ENCODE peak calls at places on chromosomes 3 and 15, in six cellular contexts. N, G, P, E, F and L are unnamed samples.

GRCh38 chr3:10192953-10193691 is 28.4 kb downstream of the IRAK2 start:
- DNase-seq in E (peak; percentile 74), P (peak; percentile 69), N (no peak), F (peak; percentile 92), G (peak; percentile 68), L (no peak)

GRCh38 chr15:29773816-29774215 is 48.5 kb downstream of the TJP1 start:
- DNase-seq in N (no peak), F (no peak), P (no peak), E (no peak), G (no peak), L (no peak)

GRCh38 chr3:170641510-170642236 is 55.8 kb upstream of the SLC7A14 start:
- DNase-seq in G (no peak), P (no peak), F (no peak), N (no peak), E (no peak), L (no peak)

GRCh38 chr3:112635674-112636073 is 5.3 kb downstream of the CCDC80 start:
- DNase-seq in F (peak; percentile 49), N (no peak), P (no peak), G (peak; percentile 90), E (no peak), L (no peak)

GRCh38 chr15:73964736-73965093 is 27.4 kb downstream of the STOML1 start:
- DNase-seq in G (peak; percentile 29), F (peak; percentile 83), P (peak; percentile 87), E (peak; percentile 90), N (peak; percentile 87), L (peak; percentile 87)

GRCh38 chr3:94162700-94163099 is 99.8 kb downstream of the NSUN3 start:
- DNase-seq in P (peak; percentile 49), G (no peak), F (no peak), N (no peak), E (no peak), L (no peak)

GRCh38 chr3:154818676-154819255 is 261.4 kb upstream of the MME start:
- DNase-seq in F (no peak), P (no peak), N (no peak), E (no peak), G (no peak), L (no peak)

GRCh38 chr3:75737831-75738493 is 47.4 kb downstream of the ZNF717 start:
- DNase-seq in F (peak; percentile 14), N (no peak), E (no peak), G (no peak), P (no peak), L (no peak)

GRCh38 chr15:32091505-32092380 is 61.4 kb downstream of the CHRNA7 start:
- DNase-seq in F (no peak), N (no peak), E (no peak), G (no peak), P (no peak), L (no peak)

DNA sequence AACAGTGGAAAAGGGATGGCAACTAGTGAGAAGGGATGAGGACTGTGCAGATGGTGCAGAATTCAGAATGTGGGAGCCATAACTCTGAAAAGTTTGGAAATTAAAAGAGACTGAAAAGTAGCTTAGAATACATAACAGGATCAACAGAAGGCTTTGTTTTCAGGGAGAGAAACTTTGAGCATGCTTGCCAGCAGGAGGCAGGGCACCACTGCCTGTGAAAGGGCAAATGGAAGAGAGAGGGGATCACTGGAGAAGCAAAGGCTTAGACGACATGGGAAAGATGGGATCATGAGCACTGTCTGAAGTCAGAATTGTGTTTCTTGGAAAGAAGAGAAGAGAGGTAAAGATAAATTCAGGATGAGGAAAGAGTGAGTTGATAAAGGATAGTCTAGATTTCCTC is 99.6 kb downstream of the ABI3BP start:
- DNase-seq in F (peak; percentile 74), N (peak; percentile 19), P (peak; percentile 66), G (no peak), E (peak; percentile 66), L (no peak)
- TF ChIP-seq CTCF in F (peak; percentile 80), N (peak; percentile 51), P (peak; percentile 75), G (peak; percentile 88), E (peak; percentile 52), L (no peak)

DNA sequence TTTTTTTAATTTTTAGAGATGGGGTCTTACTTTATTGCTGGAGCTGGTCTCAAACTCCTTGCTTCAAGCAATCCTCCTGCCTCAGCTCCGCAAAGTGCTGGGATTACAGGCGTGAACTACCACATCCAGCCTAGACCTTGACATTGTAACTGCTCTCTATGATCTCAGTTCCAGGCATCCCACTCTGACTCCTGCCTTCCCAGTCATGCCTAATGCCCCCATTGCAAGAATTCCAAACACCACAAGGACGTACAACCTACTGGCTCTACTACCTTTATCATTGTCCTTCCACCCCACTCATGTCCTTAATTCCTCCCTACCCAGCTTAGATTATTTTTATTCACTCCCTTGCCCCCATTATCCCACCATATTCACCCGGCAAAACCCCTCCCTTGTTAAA is 21.6 kb downstream of the NKIRAS1 start:
- DNase-seq in G (no peak), N (no peak), F (no peak), E (no peak), P (no peak), L (no peak)
- TF ChIP-seq CTCF in G (no peak), N (no peak), F (no peak), E (no peak), P (no peak), L (no peak)

DNA sequence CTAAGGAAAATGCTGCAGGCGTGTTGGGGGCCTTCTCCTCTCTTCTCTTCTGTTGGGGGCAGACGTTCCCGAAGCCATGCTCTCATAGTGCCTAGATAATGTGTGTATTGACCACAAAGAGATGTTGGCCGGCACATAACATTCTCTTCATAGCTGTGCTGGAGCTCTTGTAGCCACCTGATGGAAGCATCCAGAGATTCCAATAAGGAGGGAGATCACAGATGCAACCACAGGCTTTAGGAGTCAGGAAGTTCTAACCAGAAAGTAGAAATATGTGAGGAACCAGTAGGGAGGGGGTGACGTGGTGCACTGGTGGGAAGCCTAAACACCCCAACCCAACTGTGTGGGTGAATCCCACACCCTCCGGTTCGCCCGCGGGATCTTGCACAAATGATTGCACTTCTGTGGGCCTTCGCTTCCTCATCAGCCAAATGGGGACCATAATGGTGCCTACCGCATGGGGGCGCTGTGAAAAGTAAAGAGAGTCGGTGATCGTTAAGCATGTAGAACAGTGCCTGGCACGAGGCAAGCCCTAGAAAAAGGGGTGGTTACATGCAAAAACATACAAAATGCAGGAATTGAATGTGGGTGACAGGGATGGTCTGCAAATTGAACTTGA is 87.8 kb downstream of the TOP2B start:
- DNase-seq in G (no peak), F (no peak), P (no peak), N (no peak), E (no peak), L (no peak)
- TF ChIP-seq CTCF in G (no peak), F (no peak), P (peak; percentile 13), N (no peak), E (no peak), L (no peak)

DNA sequence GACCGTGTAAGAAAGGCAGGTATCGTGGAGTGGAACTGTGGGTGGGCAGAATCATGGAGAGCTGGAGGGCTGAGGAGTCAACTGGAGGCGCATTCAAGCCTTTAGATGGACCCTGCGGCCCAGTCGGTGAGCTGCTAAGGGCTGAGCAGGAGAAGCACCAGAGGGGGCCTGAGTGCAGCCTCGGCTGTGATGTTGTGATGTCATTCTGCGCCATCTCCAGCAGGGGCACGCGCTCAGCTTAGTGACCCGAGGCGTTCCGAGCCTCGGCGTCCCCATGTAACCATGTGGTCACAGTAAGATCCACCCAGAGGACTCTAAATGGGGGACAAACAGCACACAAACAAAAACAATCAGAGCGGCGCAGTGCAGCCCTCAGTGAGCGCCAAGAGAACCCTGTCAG is 76.8 kb downstream of the VGLL4 start:
- DNase-seq in E (no peak), N (no peak), G (no peak), F (no peak), P (no peak), L (no peak)
- TF ChIP-seq CTCF in E (no peak), N (no peak), G (no peak), F (no peak), P (peak; percentile 21), L (no peak)

GRCh38 chr3:191379473-191379872 is 49.1 kb upstream of the UTS2B start:
- DNase-seq in N (no peak), P (no peak), F (no peak), E (no peak), G (no peak), L (no peak)

GRCh38 chr3:191383104-191383503 is 52.8 kb upstream of the UTS2B start:
- DNase-seq in P (no peak), G (peak; percentile 36), F (no peak), N (no peak), E (no peak), L (no peak)

GRCh38 chr3:191378142-191378541 is 47.8 kb upstream of the UTS2B start:
- DNase-seq in P (no peak), N (no peak), E (no peak), G (no peak), F (no peak), L (no peak)

GRCh38 chr3:191382661-191383060 is 52.3 kb upstream of the UTS2B start:
- DNase-seq in G (no peak), E (no peak), F (no peak), N (no peak), P (no peak), L (no peak)

DNA sequence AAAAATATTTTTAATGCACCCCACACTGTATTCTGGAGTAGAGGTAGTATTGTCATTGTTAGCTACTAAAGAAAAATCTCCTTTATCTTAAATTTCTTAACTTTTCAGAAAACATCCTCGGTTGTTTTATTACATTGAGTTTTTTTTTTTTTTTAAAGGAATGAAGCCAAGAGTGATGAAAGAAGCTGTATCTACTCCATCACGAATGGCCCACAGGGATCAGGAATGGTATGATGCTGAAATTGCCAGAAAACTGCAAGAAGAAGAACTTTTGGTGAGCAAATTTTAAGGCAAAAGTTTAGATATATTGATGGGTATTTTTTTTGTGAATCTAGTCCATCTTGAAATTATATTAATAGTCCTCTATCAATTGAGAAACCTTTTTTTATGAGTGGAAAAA is 49.7 kb upstream of the UTS2B start:
- DNase-seq in F (no peak), G (no peak), E (no peak), P (no peak), N (no peak), L (no peak)
- TF ChIP-seq CTCF in F (no peak), G (no peak), E (no peak), P (no peak), N (no peak), L (no peak)

GRCh38 chr15:34470892-34471291 is 33.3 kb upstream of the GOLGA8A start:
- DNase-seq in F (no peak), N (no peak), E (no peak), G (no peak), P (no peak), L (no peak)

GRCh38 chr15:34473840-34474239 is 36.2 kb upstream of the GOLGA8A start:
- DNase-seq in F (no peak), N (no peak), G (no peak), E (no peak), P (no peak), L (no peak)

GRCh38 chr15:34470091-34470490 is 32.5 kb upstream of the GOLGA8A start:
- DNase-seq in G (no peak), N (no peak), E (no peak), P (no peak), F (no peak), L (no peak)

DNA sequence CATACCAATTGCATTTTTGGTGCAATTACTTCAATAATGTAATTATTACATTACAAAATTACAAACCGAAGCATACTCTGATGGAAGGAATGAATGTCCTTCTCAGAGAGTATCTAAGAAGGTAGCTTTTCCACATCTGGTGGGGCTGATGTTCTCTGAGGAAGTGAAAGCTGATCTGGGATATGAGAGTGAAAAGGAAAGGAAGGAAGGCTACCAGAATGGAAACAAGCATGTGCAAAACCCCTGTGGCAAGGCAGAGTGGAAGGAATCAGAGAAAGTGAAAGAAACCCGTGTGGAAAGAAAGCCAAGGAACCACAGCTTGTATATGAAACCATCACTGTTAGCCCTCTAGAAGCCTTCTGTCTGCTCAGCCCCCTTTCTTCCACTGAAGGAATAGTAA is 35.3 kb upstream of the GOLGA8A start:
- DNase-seq in N (no peak), F (no peak), P (no peak), E (no peak), G (no peak), L (no peak)
- TF ChIP-seq CTCF in N (no peak), F (no peak), P (no peak), E (no peak), G (no peak), L (no peak)

GRCh38 chr3:153290278-153291015 is 128.4 kb downstream of the RAP2B start:
- DNase-seq in F (peak; percentile 43), E (no peak), P (no peak), G (no peak), N (no peak), L (no peak)
- TF ChIP-seq CTCF in F (peak; percentile 29), E (no peak), P (peak; percentile 38), G (peak; percentile 42), N (peak; percentile 36), L (no peak)